ENCODE peak calls at places on chromosome 16, in seven cellular contexts. Y is cardiac muscle cell; W is brain microvascular endothelial cell; T is CD8-positive, alpha-beta T cell; Q is kidney; L is left ventricle myocardium inferior; B is neural progenitor cell. K is an unnamed sample.

GRCh38 chr16:70746040-70746707 is 54.8 kb downstream of the VAC14 start:
- DNase-seq in Y (no peak), W (peak), T (no peak), Q (peak), L (peak), B (no peak), K (no peak)

GRCh38 chr16:54125751-54126655 is 160.6 kb downstream of the IRX3 start:
- DNase-seq in Y (no peak), W (no peak), T (no peak), Q (no peak), L (no peak), B (no peak), K (no peak)

GRCh38 chr16:84648595-84649510 is 542 bp downstream of the KLHL36 start:
- DNase-seq in Y (peak), W (no peak), T (peak), Q (peak), L (peak), B (peak), K (no peak)

GRCh38 chr16:22206847-22207714 is 1.0 kb downstream of the EEF2K start:
- DNase-seq in Y (peak), W (no peak), T (peak), Q (peak), L (peak), B (peak), K (peak)

GRCh38 chr16:27628216-27628945 is 78.4 kb downstream of the KATNIP start:
- DNase-seq in Y (peak), W (no peak), T (no peak), Q (no peak), L (no peak), B (peak), K (no peak)

GRCh38 chr16:3038256-3038655 is 1.5 kb upstream of the BICDL2 start:
- DNase-seq in Y (no peak), W (no peak), T (peak), Q (peak), L (no peak), B (no peak), K (no peak)

GRCh38 chr16:9965079-9965478 is 217.1 kb downstream of the GRIN2A start:
- DNase-seq in Y (no peak), W (no peak), T (no peak), Q (no peak), L (no peak), B (no peak), K (no peak)

GRCh38 chr16:84212154-84212553 is 21.2 kb downstream of the ADAD2 start:
- DNase-seq in Y (no peak), W (no peak), T (no peak), Q (no peak), L (no peak), B (no peak), K (no peak)

GRCh38 chr16:46859719-46860152 is 24.4 kb upstream of the GPT2 start:
- DNase-seq in Y (no peak), W (peak), T (no peak), Q (no peak), L (no peak), B (no peak), K (no peak)

GRCh38 chr16:10266809-10267208 is 84.6 kb upstream of the GRIN2A start:
- DNase-seq in Y (no peak), W (no peak), T (no peak), Q (no peak), L (no peak), B (no peak), K (no peak)

GRCh38 chr16:4515611-4516233 is 22.9 kb downstream of the CDIP1 start:
- DNase-seq in Y (no peak), W (no peak), T (no peak), Q (no peak), L (no peak), B (no peak), K (no peak)

GRCh38 chr16:49540836-49541235 is 167.2 kb downstream of the C16orf78 start:
- DNase-seq in Y (no peak), W (no peak), T (no peak), Q (no peak), L (no peak), B (no peak), K (no peak)

GRCh38 chr16:88534731-88535141 is 35.5 kb upstream of the ZC3H18 start:
- DNase-seq in Y (peak), W (peak), T (no peak), Q (peak), L (peak), B (peak), K (no peak)

GRCh38 chr16:20380782-20381181 is 23.8 kb downstream of the PDILT start:
- DNase-seq in Y (no peak), W (no peak), T (no peak), Q (peak), L (no peak), B (no peak), K (no peak)

GRCh38 chr16:30110661-30111060 is 2.7 kb downstream of the GDPD3 start:
- DNase-seq in Y (no peak), W (no peak), T (no peak), Q (no peak), L (no peak), B (peak), K (no peak)

GRCh38 chr16:2799852-2800226 is 1.6 kb downstream of the PRSS41 start:
- DNase-seq in Y (peak), W (no peak), T (no peak), Q (no peak), L (no peak), B (no peak), K (no peak)

GRCh38 chr16:74141015-74141414 is 155.6 kb upstream of the PSMD7 start:
- DNase-seq in Y (no peak), W (no peak), T (no peak), Q (no peak), L (no peak), B (no peak), K (no peak)

GRCh38 chr16:30350134-30350871 is 4.8 kb downstream of the CD2BP2 start:
- DNase-seq in Y (no peak), W (no peak), T (no peak), Q (no peak), L (no peak), B (no peak), K (no peak)

GRCh38 chr16:89841275-89841674 is 13.0 kb downstream of the SPIRE2 start:
- DNase-seq in Y (no peak), W (no peak), T (peak), Q (no peak), L (no peak), B (no peak), K (no peak)

GRCh38 chr16:86086471-86086870 is 187.5 kb downstream of the IRF8 start:
- DNase-seq in Y (no peak), W (no peak), T (no peak), Q (peak), L (no peak), B (no peak), K (no peak)

GRCh38 chr16:477287-477686 is 50.2 kb upstream of the CAPN15 start:
- DNase-seq in Y (no peak), W (no peak), T (no peak), Q (no peak), L (peak), B (no peak), K (no peak)

GRCh38 chr16:27428035-27428785 is 26.2 kb downstream of the IL21R start:
- DNase-seq in Y (no peak), W (no peak), T (peak), Q (no peak), L (no peak), B (no peak), K (no peak)

GRCh38 chr16:88635671-88636070 is 2.7 kb upstream of the IL17C start:
- DNase-seq in Y (no peak), W (no peak), T (no peak), Q (no peak), L (no peak), B (no peak), K (no peak)

GRCh38 chr16:86927699-86928098 is 349.4 kb downstream of the FOXL1 start:
- DNase-seq in Y (no peak), W (no peak), T (no peak), Q (no peak), L (no peak), B (no peak), K (no peak)

GRCh38 chr16:85111184-85111583 is 1.1 kb downstream of the CIBAR2 start:
- DNase-seq in Y (no peak), W (no peak), T (no peak), Q (no peak), L (no peak), B (no peak), K (no peak)

GRCh38 chr16:22386976-22387375 is 12.6 kb upstream of the CDR2 start:
- DNase-seq in Y (no peak), W (peak), T (no peak), Q (no peak), L (no peak), B (no peak), K (no peak)

GRCh38 chr16:88072571-88073001 is 121.4 kb downstream of the BANP start:
- DNase-seq in Y (no peak), W (no peak), T (no peak), Q (peak), L (no peak), B (no peak), K (no peak)

DNA sequence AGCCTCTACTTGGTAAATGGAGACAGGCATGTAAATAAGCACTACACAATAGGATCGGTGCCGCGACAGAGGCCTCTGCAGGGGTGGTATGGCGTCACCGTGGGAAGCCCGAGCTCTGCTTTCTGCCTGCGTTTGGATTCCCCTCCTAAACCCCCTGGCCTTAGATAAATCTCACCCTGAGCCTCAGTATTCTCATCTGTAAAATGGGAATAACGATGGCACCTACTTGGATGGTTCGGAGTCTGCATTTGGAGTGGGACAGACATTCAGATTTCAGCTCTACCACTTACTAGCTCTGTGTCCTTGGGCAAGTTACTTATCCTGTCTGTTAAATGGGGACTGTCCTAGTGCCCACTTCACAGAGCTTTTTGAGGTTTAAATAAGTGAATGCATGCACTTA is 42.8 kb upstream of the TNRC6A start:
- DNase-seq in Y (no peak), W (no peak), T (no peak), Q (no peak), L (no peak), B (peak), K (no peak)
- H3K27ac ChIP-seq in Y (no peak), W (no peak), T (no peak), Q (no peak), L (peak), B (no peak), K (no peak)

DNA sequence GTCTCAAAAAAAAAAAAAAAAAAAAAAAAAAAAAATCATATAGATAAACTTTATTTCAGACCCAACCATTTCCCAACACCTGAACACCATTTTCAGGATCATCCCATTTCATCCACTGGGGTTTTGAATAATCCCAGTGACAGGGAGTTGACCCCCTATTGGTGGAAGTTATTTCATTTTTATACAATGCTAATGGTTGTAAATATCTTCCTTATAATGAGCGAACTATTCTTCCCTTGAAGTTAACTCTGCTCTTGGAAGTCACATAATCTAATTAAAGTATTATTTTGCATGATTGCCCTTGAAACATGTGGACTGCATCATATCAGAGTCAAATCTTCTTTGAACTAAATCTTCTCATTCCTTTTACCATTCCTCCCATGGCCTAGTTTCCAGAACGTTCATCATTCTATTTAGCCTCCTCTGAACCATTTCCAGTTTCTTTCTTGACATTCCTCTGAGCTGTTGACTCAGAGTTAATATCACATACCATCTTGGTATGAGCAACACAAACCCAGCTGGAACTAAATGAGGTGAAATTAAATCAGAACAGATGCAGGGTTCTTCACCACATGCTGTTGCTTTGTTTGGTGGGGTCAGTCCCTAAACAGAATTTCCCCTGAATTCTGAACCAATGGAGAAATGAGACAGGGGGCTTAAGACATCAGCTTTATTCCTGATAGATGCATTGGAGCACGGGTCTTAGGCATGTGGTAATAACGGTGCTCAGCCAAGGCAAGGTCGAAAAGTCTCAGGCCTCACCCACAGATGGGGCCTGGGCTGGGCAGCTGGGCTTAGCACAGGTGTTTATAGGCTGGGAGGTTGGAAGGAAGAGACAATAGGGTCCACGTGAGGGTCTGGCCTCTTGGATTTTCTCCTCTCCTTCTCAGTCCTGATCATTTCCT is 8.9 kb downstream of the HSD17B2 start:
- DNase-seq in Y (no peak), W (peak), T (no peak), Q (no peak), L (no peak), B (peak), K (no peak)
- TF ChIP-seq CTCF in Y (no peak), W (no peak), T (no peak), Q (no peak), L (no peak), B (no peak), K (peak)

GRCh38 chr16:82323171-82323570 is 153.1 kb upstream of the MPHOSPH6 start:
- DNase-seq in Y (no peak), W (no peak), T (no peak), Q (no peak), L (no peak), B (no peak), K (no peak)

GRCh38 chr16:82331397-82331796 is 161.4 kb upstream of the MPHOSPH6 start:
- DNase-seq in Y (no peak), W (no peak), T (no peak), Q (no peak), L (no peak), B (no peak), K (no peak)

GRCh38 chr16:82331974-82332750 is 162.1 kb upstream of the MPHOSPH6 start:
- DNase-seq in Y (no peak), W (no peak), T (no peak), Q (no peak), L (no peak), B (no peak), K (no peak)

GRCh38 chr16:82329504-82330192 is 159.6 kb upstream of the MPHOSPH6 start:
- DNase-seq in Y (no peak), W (no peak), T (no peak), Q (no peak), L (no peak), B (peak), K (no peak)

GRCh38 chr16:82329070-82329469 is 159.0 kb upstream of the MPHOSPH6 start:
- DNase-seq in Y (no peak), W (no peak), T (no peak), Q (no peak), L (no peak), B (no peak), K (no peak)
- H3K4me3 ChIP-seq in Y (no peak), W (no peak), T (no peak), Q (no peak), L (no peak), B (no peak), K (no peak)

GRCh38 chr16:11587643-11588247 is 1.0 kb upstream of the LITAF start:
- DNase-seq in Y (no peak), W (no peak), T (no peak), Q (peak), L (peak), B (no peak), K (no peak)
- H3K27ac ChIP-seq in Y (no peak), W (no peak), T (peak), Q (peak), L (peak), B (no peak), K (peak)

GRCh38 chr16:51461255-51461654 is 310.2 kb upstream of the SALL1 start:
- DNase-seq in Y (no peak), W (no peak), T (no peak), Q (no peak), L (no peak), B (no peak), K (no peak)
- TF ChIP-seq CTCF in Y (no peak), W (no peak), T (no peak), Q (no peak), L (no peak), B (no peak), K (no peak)

GRCh38 chr16:67571981-67572431 is 9.7 kb downstream of the CTCF start:
- DNase-seq in Y (no peak), W (no peak), T (no peak), Q (no peak), L (no peak), B (no peak), K (no peak)
- H3K4me3 ChIP-seq in Y (no peak), W (no peak), T (no peak), Q (no peak), L (no peak), B (no peak), K (no peak)

K was measured in esophagus squamous epithelium.